ENCODE peak calls at places on chromosomes 2 and 18, in eight cellular contexts. S is hepatocyte, L is substantia nigra, X is cerebellum, A is T-helper 2 cell, H is NT2/D1, O is Kasumi-1, P is mesendoderm. G is an unnamed sample.

GRCh38 chr2:148642891-148643416 is 1.6 kb upstream of the EPC2 start:
- DNase-seq in X (no peak), A (no peak), L (no peak), P (no peak), H (no peak), S (peak; percentile 39), O (peak; percentile 65), G (peak; percentile 74)

GRCh38 chr18:28175047-28175929 is 1.6 kb downstream of the CDH2 start:
- DNase-seq in O (no peak), L (peak; percentile 63), H (no peak), A (no peak), P (peak; percentile 69), S (peak; percentile 82), X (no peak), G (no peak)

GRCh38 chr2:235769046-235769445 is 275.2 kb downstream of the AGAP1 start:
- DNase-seq in A (no peak), H (no peak), X (no peak), P (no peak), L (no peak), O (no peak), S (no peak), G (no peak)

GRCh38 chr18:58541137-58541788 is 87.6 kb downstream of the ALPK2 start:
- DNase-seq in O (peak; percentile 8), P (peak; percentile 89), X (no peak), S (no peak), A (no peak), H (peak; percentile 42), L (no peak), G (peak; percentile 10)

GRCh38 chr2:221969087-221969829 is 329.5 kb downstream of the PAX3 start:
- DNase-seq in O (peak; percentile 27), A (no peak), S (peak; percentile 58), X (peak; percentile 49), P (peak; percentile 40), L (no peak), H (peak; percentile 16), G (peak; percentile 49)

GRCh38 chr2:185299867-185300266 is 438.7 kb upstream of the FSIP2 start:
- DNase-seq in X (no peak), A (no peak), S (no peak), O (no peak), L (no peak), P (no peak), H (no peak), G (no peak)

GRCh38 chr2:72999729-73000725 is 71.5 kb downstream of the SFXN5 start:
- DNase-seq in A (no peak), H (no peak), O (no peak), X (no peak), P (no peak), S (peak; percentile 3), L (no peak), G (no peak)

GRCh38 chr2:2840101-2840531 is 509.0 kb upstream of the MYT1L start:
- DNase-seq in H (no peak), S (no peak), O (no peak), L (peak; percentile 45), X (peak; percentile 87), P (no peak), A (no peak), G (no peak)

GRCh38 chr18:62399781-62400308 is 74.7 kb downstream of the TNFRSF11A start:
- DNase-seq in H (peak; percentile 23), P (peak; percentile 73), A (no peak), O (no peak), L (no peak), S (peak; percentile 62), X (no peak), G (no peak)